ENCODE peak calls at places on chromosomes 3 and 15, in nine cellular contexts. E, T, U, N, C, M, Q, O and P are unnamed samples.

GRCh38 chr15:83194527-83194926 is 13.1 kb downstream of the HDGFL3 start:
- DNase-seq in O (no peak), N (no peak), E (no peak), U (no peak), C (no peak), M (no peak), T (no peak), Q (no peak), P (no peak)

GRCh38 chr3:152272771-152273242 is 4.1 kb downstream of the MBNL1 start:
- DNase-seq in U (no peak), E (no peak), T (no peak), O (no peak), N (no peak), C (no peak), Q (no peak), M (no peak), P (no peak)

GRCh38 chr15:35738370-35738769 is 192.4 kb upstream of the DPH6 start:
- DNase-seq in N (no peak), M (no peak), E (no peak), Q (no peak), U (no peak), C (no peak), O (no peak), T (no peak), P (no peak)

GRCh38 chr15:83657549-83657948 is 3.6 kb downstream of the ADAMTSL3 start:
- DNase-seq in Q (peak; percentile 14), O (no peak), T (peak; percentile 12), M (peak; percentile 23), C (no peak), U (no peak), N (no peak), E (no peak), P (no peak)

GRCh38 chr3:39809181-39809994 is at the start of gene MYRIP:
- DNase-seq in T (peak; percentile 28), O (peak; percentile 84), Q (peak; percentile 20), E (peak; percentile 85), U (peak; percentile 61), C (peak; percentile 75), N (peak; percentile 65), M (peak; percentile 93), P (peak; percentile 75)

GRCh38 chr15:31280037-31280830 is 46.4 kb upstream of the KLF13 start:
- DNase-seq in U (no peak), N (no peak), M (no peak), C (no peak), E (peak; percentile 65), O (peak; percentile 3), T (no peak), Q (peak; percentile 11), P (no peak)

GRCh38 chr3:14488286-14489036 is 51.7 kb downstream of the GRIP2 start:
- DNase-seq in O (no peak), C (no peak), E (no peak), Q (no peak), M (no peak), U (no peak), T (no peak), N (no peak), P (no peak)

GRCh38 chr15:98286200-98286599 is 325.7 kb downstream of the ARRDC4 start:
- DNase-seq in E (no peak), M (no peak), T (no peak), C (no peak), O (no peak), U (no peak), Q (no peak), N (no peak), P (no peak)

GRCh38 chr3:36740822-36741221 is 23.5 kb downstream of the DCLK3 start:
- DNase-seq in M (no peak), O (no peak), Q (no peak), N (no peak), E (no peak), T (no peak), C (no peak), U (no peak), P (no peak)

GRCh38 chr15:73558529-73558928 is 74.7 kb downstream of the NPTN start:
- DNase-seq in Q (no peak), C (no peak), U (no peak), O (no peak), M (no peak), N (no peak), E (no peak), T (no peak), P (no peak)

GRCh38 chr15:73555080-73555479 is 78.1 kb downstream of the NPTN start:
- DNase-seq in O (no peak), U (no peak), Q (no peak), C (no peak), E (no peak), N (no peak), T (no peak), M (no peak), P (no peak)

GRCh38 chr15:73564255-73564654 is 68.9 kb downstream of the NPTN start:
- DNase-seq in C (no peak), E (no peak), U (no peak), O (peak; percentile 18), N (no peak), T (no peak), Q (no peak), M (peak; percentile 39), P (no peak)

DNA sequence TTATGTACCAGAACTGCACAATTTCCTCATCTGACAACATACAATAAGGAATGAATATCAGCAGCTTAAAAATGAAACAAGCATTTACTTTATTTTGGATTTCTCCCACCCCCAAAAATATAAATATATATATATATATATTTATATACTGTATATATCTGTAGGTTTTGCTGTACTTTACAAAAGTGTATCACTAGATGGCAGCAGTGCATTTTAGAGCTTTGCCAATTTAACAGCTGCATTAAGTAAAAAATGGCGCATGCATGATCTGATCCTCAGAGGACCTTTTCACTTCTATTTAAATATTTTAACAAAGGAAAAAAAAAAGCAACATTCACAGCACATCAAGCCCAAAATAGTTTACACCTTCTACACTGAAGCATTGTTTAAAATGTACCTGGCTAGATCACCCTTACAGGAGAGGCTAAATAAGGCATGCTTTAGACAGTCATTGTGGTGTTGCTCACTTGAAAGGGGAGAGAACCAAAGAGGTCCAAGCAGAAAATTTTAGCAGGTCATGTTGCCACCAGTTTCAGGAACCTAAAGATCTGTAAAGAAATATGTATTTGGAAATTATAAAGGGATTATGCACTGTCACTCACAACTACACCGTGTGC is 72.6 kb downstream of the NPTN start:
- DNase-seq in U (no peak), C (no peak), Q (peak; percentile 36), M (no peak), O (no peak), E (peak; percentile 38), N (no peak), T (peak; percentile 73), P (no peak)
- TF ChIP-seq CTCF in U (peak; percentile 66), C (peak; percentile 57), Q (peak; percentile 74), M (peak; percentile 51), O (peak; percentile 63), E (peak; percentile 64), N (peak; percentile 29), T (peak; percentile 29), P (peak; percentile 54)

DNA sequence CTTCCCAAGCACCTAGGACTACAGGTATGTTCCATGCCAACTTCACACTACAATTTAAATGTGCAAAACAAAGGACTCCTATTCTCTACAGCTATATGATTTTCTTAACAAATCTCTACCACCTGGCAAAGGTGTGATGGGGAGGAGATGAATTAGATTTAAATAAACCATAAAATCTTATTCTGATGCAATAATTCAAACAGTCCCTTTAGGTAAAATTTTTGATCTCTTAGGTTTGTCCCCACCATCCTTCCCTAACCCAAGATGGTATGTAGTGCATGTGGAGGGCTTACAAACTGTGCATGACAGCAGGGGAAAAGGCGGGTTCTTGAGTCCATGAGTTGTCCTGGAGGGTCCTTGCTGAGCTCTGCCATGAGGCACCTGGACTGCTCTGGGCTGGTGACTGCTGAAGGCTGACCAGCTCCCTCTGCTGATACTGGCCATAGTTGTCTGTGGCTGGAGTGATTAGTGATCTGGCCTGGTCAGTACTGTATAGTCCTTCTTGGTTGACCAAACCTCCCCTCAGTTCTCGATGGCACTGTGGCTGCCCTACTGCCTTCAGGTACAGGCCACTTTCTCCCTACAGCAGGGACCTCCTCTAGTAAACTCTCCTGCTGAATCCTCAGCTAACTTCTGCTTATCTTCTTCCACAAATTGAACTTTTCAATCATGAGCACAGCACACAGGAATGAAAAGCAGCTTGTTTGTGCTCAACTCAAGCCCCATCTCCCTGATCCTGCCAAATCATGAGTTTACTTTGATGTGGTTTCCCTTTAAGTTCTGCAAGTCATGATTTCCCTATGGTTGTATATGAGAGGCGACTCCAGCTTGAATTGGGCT is 30.1 kb downstream of the CFAP161 start:
- DNase-seq in M (peak; percentile 81), E (no peak), N (no peak), T (no peak), C (no peak), U (no peak), O (no peak), Q (no peak), P (no peak)
- TF ChIP-seq CTCF in M (peak; percentile 47), E (no peak), N (no peak), T (no peak), C (no peak), U (no peak), O (no peak), Q (no peak), P (no peak)

DNA sequence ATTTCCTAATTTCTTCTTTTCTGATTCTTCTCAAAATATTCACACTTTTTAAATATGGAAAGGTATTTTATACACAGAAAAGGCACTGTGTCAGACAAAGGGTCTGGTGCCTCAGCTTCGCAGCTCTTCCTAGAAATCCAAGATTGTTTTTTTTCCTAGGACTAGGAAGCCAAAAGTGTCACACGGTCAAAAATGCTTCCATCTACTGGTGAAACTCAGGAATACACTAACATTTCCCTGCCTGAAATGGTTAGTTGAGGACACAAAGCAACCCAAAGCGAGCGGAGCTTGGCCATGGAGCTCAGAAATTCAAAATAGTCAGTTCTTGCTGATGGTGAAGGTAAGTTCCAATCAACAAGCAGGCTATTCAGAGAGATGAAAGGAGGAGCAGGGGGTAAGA is 426.5 kb upstream of the RASGRP1 start:
- DNase-seq in T (no peak), M (peak; percentile 9), U (no peak), E (no peak), N (no peak), C (no peak), Q (no peak), O (no peak), P (peak; percentile 10)
- TF ChIP-seq CTCF in T (no peak), M (no peak), U (peak; percentile 62), E (peak; percentile 56), N (no peak), C (peak; percentile 54), Q (peak; percentile 63), O (peak; percentile 72), P (peak; percentile 67)

DNA sequence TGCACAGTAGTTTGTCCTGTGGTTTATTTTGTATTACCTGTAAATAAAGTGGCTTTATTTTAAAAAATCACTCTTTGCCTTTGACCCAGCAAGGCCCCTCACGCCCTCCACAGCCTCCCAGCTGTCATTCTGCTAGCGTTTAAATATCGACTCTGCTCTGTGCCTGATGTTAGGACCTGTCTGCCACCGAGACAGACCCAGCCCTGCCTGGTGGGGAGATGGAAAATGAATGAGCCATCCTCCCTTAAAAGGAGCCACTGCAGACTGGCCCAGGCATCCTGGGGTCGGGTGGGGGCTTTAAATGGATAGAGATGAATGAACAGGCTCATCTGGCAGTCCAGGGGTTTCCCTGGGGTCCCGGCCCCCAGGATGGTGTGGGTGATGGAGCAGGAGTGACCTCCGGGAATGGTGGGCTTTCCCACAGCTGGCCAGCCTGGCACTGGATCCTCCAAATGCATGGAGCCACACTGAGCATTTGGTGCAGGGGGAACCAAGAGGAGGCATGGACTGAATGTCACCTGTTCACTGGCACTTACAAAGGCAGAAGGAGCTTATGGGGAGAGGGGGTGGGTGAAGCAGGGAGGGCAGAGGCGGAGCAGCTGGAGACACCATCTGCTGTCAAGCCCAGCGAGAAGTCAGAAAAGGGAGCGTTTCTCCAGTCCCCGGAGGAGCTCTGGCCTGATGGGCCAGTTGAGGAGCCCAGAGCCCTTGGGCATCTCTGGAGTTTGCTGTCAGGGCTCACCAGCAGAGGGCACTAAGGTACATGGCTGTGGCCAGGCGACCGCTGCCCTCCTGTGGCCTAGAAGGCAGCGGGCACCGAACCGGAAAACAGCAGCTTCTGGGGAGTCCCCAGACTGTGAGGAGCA is 11.9 kb downstream of the GRM2 start:
- DNase-seq in E (peak; percentile 71), Q (peak; percentile 44), O (peak; percentile 94), U (peak; percentile 49), N (peak; percentile 82), M (peak; percentile 51), C (peak; percentile 51), T (peak; percentile 80), P (peak; percentile 84)
- TF ChIP-seq CTCF in E (peak; percentile 79), Q (peak; percentile 76), O (peak; percentile 78), U (peak; percentile 82), N (peak; percentile 73), M (peak; percentile 100), C (peak; percentile 58), T (peak; percentile 73), P (peak; percentile 55)